ENCODE peak calls at places on chromosomes 1 and 21, in five cellular contexts. Q is lung; N is CD8-positive, alpha-beta T cell; B is heart right ventricle; J is AG04449. Z is an unnamed sample.

GRCh38 chr1:156319664-156320063 is 18.4 kb downstream of the CCT3 start:
- DNase-seq in Q (no peak), N (no peak), B (no peak), J (no peak), Z (no peak)

GRCh38 chr1:205351984-205352713 is 4.6 kb downstream of the KLHDC8A start:
- DNase-seq in Q (no peak), N (no peak), B (no peak), J (no peak), Z (no peak)

GRCh38 chr1:206583461-206584264 is 28.6 kb downstream of the EIF2D start:
- DNase-seq in Q (peak), N (peak), B (peak), J (no peak), Z (peak)

GRCh38 chr1:8858112-8858668 is 20.3 kb downstream of the ENO1 start:
- DNase-seq in Q (no peak), N (no peak), B (peak), J (peak), Z (no peak)

GRCh38 chr1:31768407-31768806 is 4.3 kb upstream of the ADGRB2 start:
- DNase-seq in Q (no peak), N (no peak), B (no peak), J (no peak), Z (no peak)

GRCh38 chr1:201904579-201904978 is 15.9 kb downstream of the SHISA4 start:
- DNase-seq in Q (no peak), N (no peak), B (peak), J (peak), Z (no peak)

GRCh38 chr1:36083635-36084501 is at the start of gene TEKT2:
- DNase-seq in Q (peak), N (no peak), B (no peak), J (no peak), Z (peak)

GRCh38 chr1:119139393-119139792 is 1.1 kb downstream of the WARS2 start:
- DNase-seq in Q (no peak), N (no peak), B (no peak), J (no peak), Z (no peak)

GRCh38 chr21:35512321-35512720 is 463.2 kb upstream of the RUNX1 start:
- DNase-seq in Q (no peak), N (no peak), B (no peak), J (peak), Z (no peak)

GRCh38 chr1:2801046-2801445 is 447 bp downstream of the TTC34 start:
- DNase-seq in Q (no peak), N (no peak), B (no peak), J (no peak), Z (no peak)
- TF ChIP-seq CTCF in Q (no peak), N (no peak), B (no peak), J (no peak), Z (no peak)

DNA sequence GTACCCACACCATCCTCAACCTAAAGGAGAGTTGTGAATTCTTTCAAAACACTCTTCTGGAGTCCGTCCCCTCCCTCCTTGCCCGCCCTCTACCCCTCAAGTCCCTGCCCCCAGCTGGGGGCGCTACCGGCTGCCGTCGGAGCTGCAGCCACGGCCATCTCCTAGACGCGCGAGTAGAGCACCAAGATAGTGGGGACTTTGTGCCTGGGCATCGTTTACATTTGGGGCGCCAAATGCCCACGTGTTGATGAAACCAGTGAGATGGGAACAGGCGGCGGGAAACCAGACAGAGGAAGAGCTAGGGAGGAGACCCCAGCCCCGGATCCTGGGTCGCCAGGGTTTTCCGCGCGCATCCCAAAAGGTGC is 647 bp upstream of the OLIG2 start:
- DNase-seq in Q (no peak), N (no peak), B (no peak), J (no peak), Z (no peak)
- TF ChIP-seq CTCF in Q (no peak), N (no peak), B (no peak), J (no peak), Z (peak)

GRCh38 chr1:110960777-110961420 is 2.8 kb downstream of the LRIF1 start:
- DNase-seq in Q (no peak), N (no peak), B (no peak), J (no peak), Z (no peak)

GRCh38 chr1:110964400-110964903 is 730 bp upstream of the LRIF1 start:
- DNase-seq in Q (no peak), N (no peak), B (no peak), J (no peak), Z (no peak)

GRCh38 chr1:110961902-110962301 is 1.8 kb downstream of the LRIF1 start:
- DNase-seq in Q (no peak), N (no peak), B (no peak), J (no peak), Z (no peak)

GRCh38 chr1:110962892-110963665 is 643 bp downstream of the LRIF1 start:
- DNase-seq in Q (peak), N (peak), B (peak), J (peak), Z (no peak)

GRCh38 chr1:110963666-110964399 is at the start of gene LRIF1:
- DNase-seq in Q (peak), N (peak), B (peak), J (peak), Z (peak)
- TF ChIP-seq CTCF in Q (no peak), N (peak), B (peak), J (peak), Z (no peak)

GRCh38 chr1:15167386-15167785 is 13.8 kb downstream of the TMEM51 start:
- DNase-seq in Q (no peak), N (no peak), B (no peak), J (no peak), Z (no peak)
- TF ChIP-seq CTCF in Q (no peak), N (no peak), B (no peak), J (no peak), Z (no peak)

DNA sequence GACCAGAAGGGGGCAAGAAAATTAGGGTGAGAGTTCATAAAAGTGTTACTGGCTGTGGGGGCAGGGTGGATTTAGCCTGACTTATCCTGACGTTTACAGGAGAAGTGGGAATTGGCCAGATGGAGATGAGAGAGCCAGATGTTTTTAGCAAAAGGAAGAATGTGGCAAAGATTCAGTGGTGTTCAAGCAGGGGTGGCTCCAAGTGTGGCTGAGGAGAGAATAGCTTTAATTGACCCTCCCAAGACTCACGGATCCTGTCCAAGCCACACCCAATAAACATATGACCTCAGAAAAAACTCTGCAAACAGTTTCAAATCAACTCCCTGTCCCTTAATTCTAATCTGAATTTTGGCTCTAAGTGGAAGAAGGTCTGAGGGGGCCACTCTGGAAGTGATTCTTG is 35.2 kb upstream of the EDEM3 start:
- DNase-seq in Q (no peak), N (no peak), B (no peak), J (no peak), Z (no peak)
- TF ChIP-seq CTCF in Q (no peak), N (no peak), B (no peak), J (no peak), Z (no peak)

DNA sequence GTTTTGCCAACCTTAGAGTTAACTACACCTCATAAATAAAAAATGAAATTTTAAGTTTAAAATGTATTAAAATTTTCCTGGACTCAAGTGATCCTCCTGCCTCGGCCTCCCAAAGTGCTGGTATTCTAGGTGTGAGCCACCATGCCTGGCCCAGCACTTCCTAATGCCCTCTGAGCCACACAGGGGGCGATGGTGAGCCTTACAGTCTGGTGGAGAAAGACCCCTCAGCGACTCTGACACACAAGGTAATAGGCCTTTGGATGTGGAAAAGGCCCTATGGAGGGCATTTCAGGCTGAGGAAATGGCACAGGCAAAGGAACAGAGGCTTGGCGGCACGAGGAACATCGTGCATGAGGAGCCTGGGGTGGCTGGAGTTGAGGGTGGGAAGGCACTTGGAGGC is 6.7 kb downstream of the CITED4 start:
- DNase-seq in Q (no peak), N (no peak), B (no peak), J (no peak), Z (no peak)
- TF ChIP-seq CTCF in Q (no peak), N (no peak), B (no peak), J (no peak), Z (no peak)

DNA sequence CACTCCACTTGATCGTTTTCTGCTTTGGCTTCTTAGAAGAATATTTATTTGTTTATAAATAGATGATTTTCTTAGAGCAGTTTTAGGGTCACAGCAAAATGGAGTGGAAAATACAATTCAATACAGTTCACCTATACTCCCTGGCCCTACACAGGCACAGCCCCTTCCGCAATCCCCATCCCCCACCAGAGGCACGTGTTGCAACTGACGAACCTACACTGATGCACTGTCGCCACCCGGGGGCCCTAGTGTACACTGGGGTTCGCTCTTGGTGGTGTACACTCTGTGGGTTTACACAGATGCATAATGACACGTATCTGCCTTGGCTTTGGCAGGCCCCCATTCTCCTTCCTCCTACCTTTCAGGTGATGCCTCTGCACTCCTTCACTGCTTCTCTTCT is 8.0 kb downstream of the ECHDC2 start:
- DNase-seq in Q (no peak), N (no peak), B (no peak), J (no peak), Z (no peak)
- TF ChIP-seq CTCF in Q (no peak), N (no peak), B (no peak), J (no peak), Z (no peak)

Z was measured in mesothelial cell of epicardium.